ENCODE peak calls at places on chromosomes 13 and 19, in five cellular contexts. R is stimulated activated CD4-positive, alpha-beta T cell treated with anti-CD3 and anti-CD28 coated beads, Interleukin-15, amount 100 ng/mL, for 48 hours; K is effector CD4-positive, alpha-beta T cell; S is mucosa of descending colon; G is stimulated activated CD8-positive, alpha-beta memory T cell treated with anti-CD3 and anti-CD28 coated beads, Interleukin-4, amount 100 ng/mL, for 24 hours. A is an unnamed sample.

GRCh38 chr19:33366127-33366526 is 7.4 kb upstream of the CEBPG start:
- DNase-seq in R (no peak), K (no peak), S (no peak), G (no peak), A (no peak)

GRCh38 chr19:45581576-45581975 is 3.0 kb downstream of the OPA3 start:
- DNase-seq in R (no peak), K (no peak), S (no peak), G (no peak), A (no peak)

GRCh38 chr13:111322916-111323331 is 2.5 kb downstream of the TEX29 start:
- DNase-seq in R (no peak), K (no peak), S (no peak), G (no peak), A (no peak)

GRCh38 chr13:33637978-33638743 is 179.8 kb upstream of the RFC3 start:
- DNase-seq in R (no peak), K (no peak), S (no peak), G (no peak), A (no peak)

GRCh38 chr13:25249001-25249543 is 38.2 kb downstream of the MTMR6 start:
- DNase-seq in R (no peak), K (no peak), S (no peak), G (no peak), A (no peak)

GRCh38 chr13:93882086-93882651 is 597.3 kb downstream of the DCT start:
- DNase-seq in R (no peak), K (no peak), S (no peak), G (no peak), A (no peak)

GRCh38 chr13:109412232-109412935 is 374.0 kb downstream of the IRS2 start:
- DNase-seq in R (no peak), K (no peak), S (no peak), G (no peak), A (no peak)

GRCh38 chr13:86446311-86446710 is 647.1 kb upstream of the SLITRK6 start:
- DNase-seq in R (no peak), K (no peak), S (no peak), G (no peak), A (no peak)